ENCODE peak calls at places on chromosome 3, in five cellular contexts. One of them, this sample, is unnamed.

GRCh38 chr3:122421101-122421500 is 5.2 kb upstream of the WDR5B start:
- DNase-seq in kidney tubule cell: no peak
- DNase-seq in stimulated activated naive B cell treated with anti-CD40 and anti-IgM and Interleukin-4, amounts not matched to agents 10 μg/mL and 1 μg/mL and 100 μg/mL, for 72 hours: no peak
- DNase-seq in neural crest cell: no peak
- DNase-seq in stimulated activated CD8-positive, alpha-beta memory T cell treated with anti-CD3 and anti-CD28 coated beads, Interleukin-12 subunit alpha, Interleukin-12 subunit beta, amount 100 ng/mL, for 1 hour: no peak
- DNase-seq in this sample: no peak

GRCh38 chr3:142976621-142977398 is 13.3 kb upstream of the PAQR9 start:
- DNase-seq in kidney tubule cell: peak
- DNase-seq in stimulated activated naive B cell treated with anti-CD40 and anti-IgM and Interleukin-4, amounts not matched to agents 10 μg/mL and 1 μg/mL and 100 μg/mL, for 72 hours: no peak
- DNase-seq in neural crest cell: peak
- DNase-seq in stimulated activated CD8-positive, alpha-beta memory T cell treated with anti-CD3 and anti-CD28 coated beads, Interleukin-12 subunit alpha, Interleukin-12 subunit beta, amount 100 ng/mL, for 1 hour: no peak
- DNase-seq in this sample: peak

GRCh38 chr3:38353151-38353550 is 6.6 kb downstream of the XYLB start:
- DNase-seq in kidney tubule cell: no peak
- DNase-seq in stimulated activated naive B cell treated with anti-CD40 and anti-IgM and Interleukin-4, amounts not matched to agents 10 μg/mL and 1 μg/mL and 100 μg/mL, for 72 hours: no peak
- DNase-seq in neural crest cell: no peak
- DNase-seq in stimulated activated CD8-positive, alpha-beta memory T cell treated with anti-CD3 and anti-CD28 coated beads, Interleukin-12 subunit alpha, Interleukin-12 subunit beta, amount 100 ng/mL, for 1 hour: no peak
- DNase-seq in this sample: no peak

GRCh38 chr3:169344465-169344864 is 319.0 kb downstream of the MECOM start:
- DNase-seq in kidney tubule cell: no peak
- DNase-seq in stimulated activated naive B cell treated with anti-CD40 and anti-IgM and Interleukin-4, amounts not matched to agents 10 μg/mL and 1 μg/mL and 100 μg/mL, for 72 hours: no peak
- DNase-seq in neural crest cell: no peak
- DNase-seq in stimulated activated CD8-positive, alpha-beta memory T cell treated with anti-CD3 and anti-CD28 coated beads, Interleukin-12 subunit alpha, Interleukin-12 subunit beta, amount 100 ng/mL, for 1 hour: no peak
- DNase-seq in this sample: no peak

GRCh38 chr3:189395825-189396224 is 224.1 kb downstream of the TPRG1 start:
- DNase-seq in kidney tubule cell: no peak
- DNase-seq in stimulated activated naive B cell treated with anti-CD40 and anti-IgM and Interleukin-4, amounts not matched to agents 10 μg/mL and 1 μg/mL and 100 μg/mL, for 72 hours: no peak
- DNase-seq in neural crest cell: no peak
- DNase-seq in stimulated activated CD8-positive, alpha-beta memory T cell treated with anti-CD3 and anti-CD28 coated beads, Interleukin-12 subunit alpha, Interleukin-12 subunit beta, amount 100 ng/mL, for 1 hour: no peak
- DNase-seq in this sample: no peak

GRCh38 chr3:187150599-187150998 is 11.3 kb upstream of the RPL39L start:
- DNase-seq in kidney tubule cell: peak
- DNase-seq in stimulated activated naive B cell treated with anti-CD40 and anti-IgM and Interleukin-4, amounts not matched to agents 10 μg/mL and 1 μg/mL and 100 μg/mL, for 72 hours: peak
- DNase-seq in neural crest cell: peak
- DNase-seq in stimulated activated CD8-positive, alpha-beta memory T cell treated with anti-CD3 and anti-CD28 coated beads, Interleukin-12 subunit alpha, Interleukin-12 subunit beta, amount 100 ng/mL, for 1 hour: peak
- DNase-seq in this sample: peak

GRCh38 chr3:105274958-105275357 is 91.8 kb upstream of the ALCAM start:
- DNase-seq in kidney tubule cell: peak
- DNase-seq in stimulated activated naive B cell treated with anti-CD40 and anti-IgM and Interleukin-4, amounts not matched to agents 10 μg/mL and 1 μg/mL and 100 μg/mL, for 72 hours: no peak
- DNase-seq in neural crest cell: no peak
- DNase-seq in stimulated activated CD8-positive, alpha-beta memory T cell treated with anti-CD3 and anti-CD28 coated beads, Interleukin-12 subunit alpha, Interleukin-12 subunit beta, amount 100 ng/mL, for 1 hour: no peak
- DNase-seq in this sample: no peak

GRCh38 chr3:155129396-155129795 is 49.3 kb downstream of the MME start:
- DNase-seq in kidney tubule cell: no peak
- DNase-seq in stimulated activated naive B cell treated with anti-CD40 and anti-IgM and Interleukin-4, amounts not matched to agents 10 μg/mL and 1 μg/mL and 100 μg/mL, for 72 hours: no peak
- DNase-seq in neural crest cell: no peak
- DNase-seq in stimulated activated CD8-positive, alpha-beta memory T cell treated with anti-CD3 and anti-CD28 coated beads, Interleukin-12 subunit alpha, Interleukin-12 subunit beta, amount 100 ng/mL, for 1 hour: no peak
- DNase-seq in this sample: no peak

GRCh38 chr3:142997330-142997729 is 4.0 kb upstream of the U2SURP start:
- DNase-seq in kidney tubule cell: peak
- DNase-seq in stimulated activated naive B cell treated with anti-CD40 and anti-IgM and Interleukin-4, amounts not matched to agents 10 μg/mL and 1 μg/mL and 100 μg/mL, for 72 hours: no peak
- DNase-seq in neural crest cell: no peak
- DNase-seq in stimulated activated CD8-positive, alpha-beta memory T cell treated with anti-CD3 and anti-CD28 coated beads, Interleukin-12 subunit alpha, Interleukin-12 subunit beta, amount 100 ng/mL, for 1 hour: no peak
- DNase-seq in this sample: peak

GRCh38 chr3:51471775-51472652 is 27.8 kb downstream of the DCAF1 start:
- DNase-seq in kidney tubule cell: no peak
- DNase-seq in stimulated activated naive B cell treated with anti-CD40 and anti-IgM and Interleukin-4, amounts not matched to agents 10 μg/mL and 1 μg/mL and 100 μg/mL, for 72 hours: no peak
- DNase-seq in neural crest cell: no peak
- DNase-seq in stimulated activated CD8-positive, alpha-beta memory T cell treated with anti-CD3 and anti-CD28 coated beads, Interleukin-12 subunit alpha, Interleukin-12 subunit beta, amount 100 ng/mL, for 1 hour: no peak
- DNase-seq in this sample: no peak

GRCh38 chr3:15581471-15582394 is 19.6 kb downstream of the HACL1 start:
- DNase-seq in kidney tubule cell: no peak
- DNase-seq in stimulated activated naive B cell treated with anti-CD40 and anti-IgM and Interleukin-4, amounts not matched to agents 10 μg/mL and 1 μg/mL and 100 μg/mL, for 72 hours: no peak
- DNase-seq in neural crest cell: no peak
- DNase-seq in stimulated activated CD8-positive, alpha-beta memory T cell treated with anti-CD3 and anti-CD28 coated beads, Interleukin-12 subunit alpha, Interleukin-12 subunit beta, amount 100 ng/mL, for 1 hour: no peak
- DNase-seq in this sample: no peak

GRCh38 chr3:51948016-51948580 is 5.9 kb downstream of the PARP3 start:
- DNase-seq in kidney tubule cell: no peak
- DNase-seq in stimulated activated naive B cell treated with anti-CD40 and anti-IgM and Interleukin-4, amounts not matched to agents 10 μg/mL and 1 μg/mL and 100 μg/mL, for 72 hours: no peak
- DNase-seq in neural crest cell: no peak
- DNase-seq in stimulated activated CD8-positive, alpha-beta memory T cell treated with anti-CD3 and anti-CD28 coated beads, Interleukin-12 subunit alpha, Interleukin-12 subunit beta, amount 100 ng/mL, for 1 hour: no peak
- DNase-seq in this sample: no peak

GRCh38 chr3:52507359-52507758 is 12.2 kb downstream of the STAB1 start:
- DNase-seq in kidney tubule cell: peak
- DNase-seq in stimulated activated naive B cell treated with anti-CD40 and anti-IgM and Interleukin-4, amounts not matched to agents 10 μg/mL and 1 μg/mL and 100 μg/mL, for 72 hours: no peak
- DNase-seq in neural crest cell: no peak
- DNase-seq in stimulated activated CD8-positive, alpha-beta memory T cell treated with anti-CD3 and anti-CD28 coated beads, Interleukin-12 subunit alpha, Interleukin-12 subunit beta, amount 100 ng/mL, for 1 hour: no peak
- DNase-seq in this sample: peak